ENCODE peak calls at places on chromosome 5, in six cellular contexts. W is K562, K is HCT116, U is GM12878, B is H1, O is HepG2. Y is an unnamed sample.

GRCh38 chr5:141100243-141100805 is at the start of gene PCDHB3:
- DNase-seq in W (peak), K (peak), U (no peak), B (peak), O (peak), Y (peak)

GRCh38 chr5:175778951-175779475 is 92.4 kb upstream of the CPLX2 start:
- DNase-seq in W (no peak), K (peak), U (no peak), B (no peak), O (peak), Y (no peak)

GRCh38 chr5:124231240-124231639 is 515.2 kb downstream of the ZNF608 start:
- DNase-seq in W (no peak), K (no peak), U (no peak), B (no peak), O (no peak), Y (no peak)

GRCh38 chr5:40071870-40072269 is 607.8 kb upstream of the PTGER4 start:
- DNase-seq in W (no peak), K (no peak), U (no peak), B (no peak), O (no peak), Y (peak)

GRCh38 chr5:58357799-58358198 is 102.1 kb downstream of the PLK2 start:
- DNase-seq in W (no peak), K (no peak), U (no peak), B (no peak), O (no peak), Y (no peak)

GRCh38 chr5:32206799-32207634 is 32.9 kb upstream of the GOLPH3 start:
- DNase-seq in W (no peak), K (no peak), U (no peak), B (no peak), O (no peak), Y (no peak)

GRCh38 chr5:149677721-149678120 is 52.4 kb upstream of the PPARGC1B start:
- DNase-seq in W (no peak), K (no peak), U (peak), B (no peak), O (no peak), Y (no peak)

GRCh38 chr5:98041661-98042060 is 731.8 kb upstream of the RGMB start:
- DNase-seq in W (no peak), K (no peak), U (no peak), B (no peak), O (no peak), Y (peak)

GRCh38 chr5:134371834-134372340 is 518 bp downstream of the UBE2B start:
- DNase-seq in W (peak), K (no peak), U (no peak), B (peak), O (peak), Y (peak)

GRCh38 chr5:158640581-158640980 is 459.1 kb downstream of the EBF1 start:
- DNase-seq in W (no peak), K (no peak), U (no peak), B (no peak), O (no peak), Y (no peak)

GRCh38 chr5:123454236-123454911 is 31.2 kb upstream of the CEP120 start:
- DNase-seq in W (no peak), K (no peak), U (no peak), B (no peak), O (no peak), Y (peak)

GRCh38 chr5:68545636-68546325 is 330.2 kb downstream of the PIK3R1 start:
- DNase-seq in W (no peak), K (no peak), U (no peak), B (no peak), O (no peak), Y (no peak)

GRCh38 chr5:52692039-52692438 is 95.7 kb upstream of the ITGA1 start:
- DNase-seq in W (no peak), K (no peak), U (no peak), B (no peak), O (no peak), Y (no peak)

GRCh38 chr5:148193202-148193601 is 9.6 kb upstream of the SPINK6 start:
- DNase-seq in W (no peak), K (no peak), U (no peak), B (no peak), O (no peak), Y (no peak)

GRCh38 chr5:176447538-176447981 is 625 bp upstream of the FAF2 start:
- DNase-seq in W (no peak), K (no peak), U (no peak), B (peak), O (no peak), Y (no peak)

GRCh38 chr5:12799165-12799564 is 894.9 kb upstream of the CTNND2 start:
- DNase-seq in W (no peak), K (no peak), U (no peak), B (no peak), O (no peak), Y (no peak)

GRCh38 chr5:169296456-169297220 is 4.3 kb downstream of the SLIT3 start:
- DNase-seq in W (no peak), K (no peak), U (no peak), B (no peak), O (no peak), Y (peak)

GRCh38 chr5:135393229-135393628 is 5.8 kb downstream of the MACROH2A1 start:
- DNase-seq in W (no peak), K (no peak), U (no peak), B (no peak), O (no peak), Y (no peak)

GRCh38 chr5:68456756-68457217 is 241.2 kb downstream of the PIK3R1 start:
- DNase-seq in W (peak), K (no peak), U (no peak), B (no peak), O (peak), Y (peak)

GRCh38 chr5:53249529-53249928 is 140.0 kb upstream of the MOCS2 start:
- DNase-seq in W (no peak), K (no peak), U (no peak), B (no peak), O (no peak), Y (peak)

GRCh38 chr5:65832603-65833228 is 93.7 kb upstream of the ERBIN start:
- DNase-seq in W (no peak), K (no peak), U (no peak), B (no peak), O (no peak), Y (no peak)

GRCh38 chr5:120454094-120454798 is 9.9 kb upstream of the PRR16 start:
- DNase-seq in W (no peak), K (no peak), U (no peak), B (no peak), O (no peak), Y (peak)

GRCh38 chr5:106755789-106756188 is 914.9 kb downstream of the EFNA5 start:
- DNase-seq in W (no peak), K (no peak), U (no peak), B (no peak), O (no peak), Y (no peak)

GRCh38 chr5:83151821-83152220 is 74.5 kb downstream of the XRCC4 start:
- DNase-seq in W (no peak), K (no peak), U (no peak), B (no peak), O (no peak), Y (no peak)

GRCh38 chr5:131375351-131375750 is 111.5 kb downstream of the CDC42SE2 start:
- DNase-seq in W (peak), K (no peak), U (no peak), B (no peak), O (no peak), Y (no peak)

GRCh38 chr5:179974946-179975712 is 67.4 kb upstream of the TBC1D9B start:
- DNase-seq in W (peak), K (no peak), U (no peak), B (peak), O (peak), Y (peak)

GRCh38 chr5:176619569-176620332 is 9.8 kb upstream of the GPRIN1 start:
- DNase-seq in W (no peak), K (no peak), U (no peak), B (peak), O (no peak), Y (no peak)

GRCh38 chr5:158992104-158992740 is 107.5 kb downstream of the EBF1 start:
- DNase-seq in W (no peak), K (no peak), U (no peak), B (no peak), O (no peak), Y (peak)

GRCh38 chr5:82365744-82366228 is 87.6 kb upstream of the RPS23 start:
- DNase-seq in W (no peak), K (peak), U (no peak), B (no peak), O (peak), Y (no peak)

GRCh38 chr5:10021248-10021647 is 228.4 kb downstream of the ATPSCKMT start:
- DNase-seq in W (no peak), K (no peak), U (no peak), B (no peak), O (no peak), Y (no peak)

GRCh38 chr5:137415231-137415681 is 83.9 kb downstream of the SPOCK1 start:
- DNase-seq in W (no peak), K (no peak), U (no peak), B (no peak), O (no peak), Y (peak)

GRCh38 chr5:37814699-37815098 is 25.1 kb downstream of the GDNF start:
- DNase-seq in W (no peak), K (no peak), U (no peak), B (no peak), O (no peak), Y (no peak)

GRCh38 chr5:142722896-142723295 is 37.0 kb upstream of the FGF1 start:
- DNase-seq in W (no peak), K (no peak), U (no peak), B (no peak), O (no peak), Y (no peak)

GRCh38 chr5:122267195-122267594 is 44.8 kb upstream of the SNCAIP start:
- DNase-seq in W (peak), K (no peak), U (no peak), B (no peak), O (no peak), Y (no peak)

GRCh38 chr5:174625591-174626365 is 98.6 kb upstream of the MSX2 start:
- DNase-seq in W (no peak), K (no peak), U (no peak), B (no peak), O (no peak), Y (no peak)

DNA sequence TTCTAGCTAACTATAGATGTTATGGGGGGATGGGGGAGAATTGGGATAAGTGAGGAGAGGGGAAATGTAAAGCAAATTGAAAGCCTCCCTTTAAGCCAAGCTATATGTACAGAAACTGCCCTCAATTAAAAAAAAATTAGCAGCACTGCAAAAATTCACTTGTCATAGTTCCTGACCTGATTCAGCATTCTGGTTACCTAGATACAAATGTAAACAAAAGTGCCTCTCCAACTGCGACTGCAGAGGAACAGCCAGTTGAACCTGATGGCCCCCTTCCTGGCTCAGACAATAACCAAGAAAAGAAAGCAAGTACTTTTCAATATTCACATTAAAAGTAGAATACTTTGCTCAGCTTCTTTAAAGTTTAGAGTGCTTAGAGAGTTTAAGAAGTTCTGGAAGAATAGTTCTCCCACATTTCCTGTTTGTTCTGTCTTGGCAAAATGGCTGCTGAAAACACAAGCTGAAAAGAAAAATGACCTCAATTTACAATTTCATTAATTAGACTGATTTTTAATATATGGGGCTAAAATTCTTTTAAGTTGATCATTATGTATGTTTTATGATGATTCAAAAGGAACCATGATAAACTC is 1.5 kb downstream of the FAM81B start:
- DNase-seq in W (peak), K (no peak), U (no peak), B (no peak), O (peak), Y (peak)
- H3K4me2 ChIP-seq in W (no peak), K (no peak), U (no peak), B (no peak), O (no peak), Y (peak)

GRCh38 chr5:173330856-173331206 is 2.6 kb upstream of the STC2 start:
- DNase-seq in W (no peak), K (no peak), U (no peak), B (no peak), O (no peak), Y (no peak)

GRCh38 chr5:173327948-173328895 is at the start of gene STC2:
- DNase-seq in W (peak), K (peak), U (peak), B (peak), O (peak), Y (peak)

GRCh38 chr5:173328896-173329369 is 719 bp upstream of the STC2 start:
- DNase-seq in W (no peak), K (peak), U (no peak), B (peak), O (peak), Y (peak)

GRCh38 chr5:173330151-173330855 is 2.1 kb upstream of the STC2 start:
- DNase-seq in W (no peak), K (no peak), U (no peak), B (no peak), O (peak), Y (no peak)

GRCh38 chr5:173329370-173330150 is 1.3 kb upstream of the STC2 start:
- DNase-seq in W (no peak), K (peak), U (peak), B (peak), O (peak), Y (no peak)
- TF ChIP-seq EZH2 in W (no peak), K (no peak), U (no peak), B (no peak), O (no peak), Y (no peak)

GRCh38 chr5:79802404-79802803 is 112.8 kb downstream of the CMYA5 start:
- DNase-seq in W (no peak), K (no peak), U (no peak), B (no peak), O (no peak), Y (peak)
- TF ChIP-seq MAX in W (no peak), K (no peak), U (no peak), B (no peak), O (no peak), Y (no peak)

GRCh38 chr5:151258771-151259170 is 5.8 kb downstream of the GM2A start:
- DNase-seq in W (no peak), K (no peak), U (no peak), B (no peak), O (no peak), Y (no peak)
- H3K4me2 ChIP-seq in W (no peak), K (peak), U (peak), B (no peak), O (no peak), Y (no peak)

DNA sequence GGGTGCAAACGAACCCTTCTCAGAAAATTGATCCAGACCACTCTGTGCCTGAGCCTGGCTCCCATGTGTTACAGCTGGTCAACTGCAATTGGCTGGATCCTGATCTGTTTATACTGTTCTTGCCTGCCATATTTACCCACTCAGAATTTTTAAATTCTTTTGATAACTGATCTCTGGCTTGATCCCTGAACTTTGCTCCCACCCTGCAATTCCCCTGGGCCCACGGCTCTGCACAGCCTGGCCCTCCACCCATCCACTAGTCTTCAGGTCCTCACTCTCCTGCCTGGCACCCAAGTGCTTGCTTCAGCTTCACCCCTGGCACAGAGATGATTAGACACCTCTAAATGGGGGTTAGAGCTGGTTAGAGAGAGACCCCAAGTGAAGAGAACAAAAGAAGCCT is 25.9 kb upstream of the MIER3 start:
- DNase-seq in W (no peak), K (no peak), U (no peak), B (no peak), O (peak), Y (no peak)
- TF ChIP-seq EZH2 in W (no peak), K (no peak), U (no peak), B (no peak), O (no peak), Y (no peak)

GRCh38 chr5:16628376-16628775 is 11.6 kb upstream of the RETREG1 start:
- DNase-seq in W (no peak), K (no peak), U (no peak), B (no peak), O (no peak), Y (no peak)
- TF ChIP-seq MAX in W (no peak), K (no peak), U (no peak), B (no peak), O (no peak), Y (no peak)

Y was measured in endothelial cell of umbilical vein.